ENCODE peak calls at places on chromosome 17, in eight cellular contexts. One of them, this sample, is unnamed.

GRCh38 chr17:75614006-75614405 is 19.2 kb upstream of the SMIM5 start:
- DNase-seq in GM19239: no peak
- DNase-seq in heart left ventricle: no peak
- DNase-seq in K562: peak
- DNase-seq in activated effector memory CD4-positive, alpha-beta T cell treated with anti-CD3 and anti-CD28 coated beads, Interleukin-2, amount 50 U/mL, for 16 hours: no peak
- DNase-seq in NCI-H1694: no peak
- DNase-seq in progenitor cell of endocrine pancreas: no peak
- DNase-seq in AG10803: no peak
- DNase-seq in this sample: no peak

GRCh38 chr17:40314557-40314953 is 5.6 kb downstream of the RARA start:
- DNase-seq in K562: no peak
- DNase-seq in NCI-H1694: peak
- DNase-seq in AG10803: peak
- DNase-seq in activated effector memory CD4-positive, alpha-beta T cell treated with anti-CD3 and anti-CD28 coated beads, Interleukin-2, amount 50 U/mL, for 16 hours: peak
- DNase-seq in GM19239: no peak
- DNase-seq in progenitor cell of endocrine pancreas: no peak
- DNase-seq in heart left ventricle: peak
- DNase-seq in this sample: peak

GRCh38 chr17:70621593-70621992 is 452.3 kb downstream of the KCNJ2 start:
- DNase-seq in heart left ventricle: peak
- DNase-seq in K562: no peak
- DNase-seq in activated effector memory CD4-positive, alpha-beta T cell treated with anti-CD3 and anti-CD28 coated beads, Interleukin-2, amount 50 U/mL, for 16 hours: no peak
- DNase-seq in AG10803: peak
- DNase-seq in progenitor cell of endocrine pancreas: no peak
- DNase-seq in GM19239: no peak
- DNase-seq in NCI-H1694: peak
- DNase-seq in this sample: no peak

GRCh38 chr17:19361975-19362292 is 589 bp downstream of the B9D1 start:
- DNase-seq in heart left ventricle: no peak
- DNase-seq in AG10803: no peak
- DNase-seq in GM19239: no peak
- DNase-seq in K562: no peak
- DNase-seq in progenitor cell of endocrine pancreas: no peak
- DNase-seq in activated effector memory CD4-positive, alpha-beta T cell treated with anti-CD3 and anti-CD28 coated beads, Interleukin-2, amount 50 U/mL, for 16 hours: no peak
- DNase-seq in NCI-H1694: no peak
- DNase-seq in this sample: no peak

GRCh38 chr17:74414510-74414909 is 17.4 kb upstream of the GPRC5C start:
- DNase-seq in NCI-H1694: no peak
- DNase-seq in heart left ventricle: no peak
- DNase-seq in K562: no peak
- DNase-seq in activated effector memory CD4-positive, alpha-beta T cell treated with anti-CD3 and anti-CD28 coated beads, Interleukin-2, amount 50 U/mL, for 16 hours: no peak
- DNase-seq in GM19239: no peak
- DNase-seq in AG10803: no peak
- DNase-seq in progenitor cell of endocrine pancreas: no peak
- DNase-seq in this sample: no peak

GRCh38 chr17:49850772-49851386 is 3.0 kb upstream of the TAC4 start:
- DNase-seq in activated effector memory CD4-positive, alpha-beta T cell treated with anti-CD3 and anti-CD28 coated beads, Interleukin-2, amount 50 U/mL, for 16 hours: no peak
- DNase-seq in progenitor cell of endocrine pancreas: no peak
- DNase-seq in heart left ventricle: peak
- DNase-seq in GM19239: no peak
- DNase-seq in AG10803: peak
- DNase-seq in NCI-H1694: no peak
- DNase-seq in K562: no peak
- DNase-seq in this sample: no peak

GRCh38 chr17:73586921-73587680 is 57.1 kb downstream of the SDK2 start:
- DNase-seq in progenitor cell of endocrine pancreas: no peak
- DNase-seq in heart left ventricle: peak
- DNase-seq in GM19239: no peak
- DNase-seq in NCI-H1694: no peak
- DNase-seq in activated effector memory CD4-positive, alpha-beta T cell treated with anti-CD3 and anti-CD28 coated beads, Interleukin-2, amount 50 U/mL, for 16 hours: no peak
- DNase-seq in AG10803: no peak
- DNase-seq in K562: peak
- DNase-seq in this sample: no peak

GRCh38 chr17:40325156-40326013 is 16.4 kb downstream of the RARA start:
- DNase-seq in AG10803: no peak
- DNase-seq in NCI-H1694: no peak
- DNase-seq in GM19239: no peak
- DNase-seq in progenitor cell of endocrine pancreas: no peak
- DNase-seq in activated effector memory CD4-positive, alpha-beta T cell treated with anti-CD3 and anti-CD28 coated beads, Interleukin-2, amount 50 U/mL, for 16 hours: peak
- DNase-seq in heart left ventricle: peak
- DNase-seq in K562: no peak
- DNase-seq in this sample: no peak

GRCh38 chr17:78991906-78992532 is 12.3 kb upstream of the LGALS3BP start:
- DNase-seq in heart left ventricle: peak
- DNase-seq in GM19239: no peak
- DNase-seq in progenitor cell of endocrine pancreas: no peak
- DNase-seq in activated effector memory CD4-positive, alpha-beta T cell treated with anti-CD3 and anti-CD28 coated beads, Interleukin-2, amount 50 U/mL, for 16 hours: peak
- DNase-seq in NCI-H1694: no peak
- DNase-seq in K562: no peak
- DNase-seq in AG10803: no peak
- DNase-seq in this sample: peak

GRCh38 chr17:70095455-70095854 is 20.4 kb downstream of the KCNJ16 start:
- DNase-seq in AG10803: no peak
- DNase-seq in activated effector memory CD4-positive, alpha-beta T cell treated with anti-CD3 and anti-CD28 coated beads, Interleukin-2, amount 50 U/mL, for 16 hours: no peak
- DNase-seq in NCI-H1694: no peak
- DNase-seq in progenitor cell of endocrine pancreas: no peak
- DNase-seq in GM19239: no peak
- DNase-seq in K562: no peak
- DNase-seq in heart left ventricle: no peak
- DNase-seq in this sample: no peak

GRCh38 chr17:57357830-57358426 is 101.6 kb downstream of the MSI2 start:
- DNase-seq in K562: no peak
- DNase-seq in activated effector memory CD4-positive, alpha-beta T cell treated with anti-CD3 and anti-CD28 coated beads, Interleukin-2, amount 50 U/mL, for 16 hours: no peak
- DNase-seq in AG10803: no peak
- DNase-seq in GM19239: peak
- DNase-seq in progenitor cell of endocrine pancreas: no peak
- DNase-seq in heart left ventricle: no peak
- DNase-seq in NCI-H1694: no peak
- DNase-seq in this sample: no peak

GRCh38 chr17:80967404-80967872 is 24.2 kb upstream of the CHMP6 start:
- DNase-seq in progenitor cell of endocrine pancreas: no peak
- DNase-seq in activated effector memory CD4-positive, alpha-beta T cell treated with anti-CD3 and anti-CD28 coated beads, Interleukin-2, amount 50 U/mL, for 16 hours: no peak
- DNase-seq in heart left ventricle: no peak
- DNase-seq in NCI-H1694: no peak
- DNase-seq in GM19239: no peak
- DNase-seq in K562: no peak
- DNase-seq in AG10803: no peak
- DNase-seq in this sample: no peak

GRCh38 chr17:65564793-65565192 is 3.3 kb upstream of the AXIN2 start:
- DNase-seq in K562: no peak
- DNase-seq in progenitor cell of endocrine pancreas: no peak
- DNase-seq in AG10803: no peak
- DNase-seq in GM19239: no peak
- DNase-seq in heart left ventricle: peak
- DNase-seq in NCI-H1694: no peak
- DNase-seq in activated effector memory CD4-positive, alpha-beta T cell treated with anti-CD3 and anti-CD28 coated beads, Interleukin-2, amount 50 U/mL, for 16 hours: no peak
- DNase-seq in this sample: no peak

GRCh38 chr17:32142857-32143524 is 689 bp downstream of the RHOT1 start:
- DNase-seq in GM19239: no peak
- DNase-seq in heart left ventricle: peak
- DNase-seq in AG10803: peak
- DNase-seq in K562: peak
- DNase-seq in progenitor cell of endocrine pancreas: peak
- DNase-seq in NCI-H1694: no peak
- DNase-seq in activated effector memory CD4-positive, alpha-beta T cell treated with anti-CD3 and anti-CD28 coated beads, Interleukin-2, amount 50 U/mL, for 16 hours: peak
- DNase-seq in this sample: no peak

GRCh38 chr17:59693582-59693981 is 13.6 kb downstream of the PTRH2 start:
- DNase-seq in activated effector memory CD4-positive, alpha-beta T cell treated with anti-CD3 and anti-CD28 coated beads, Interleukin-2, amount 50 U/mL, for 16 hours: no peak
- DNase-seq in AG10803: no peak
- DNase-seq in GM19239: no peak
- DNase-seq in K562: no peak
- DNase-seq in heart left ventricle: no peak
- DNase-seq in NCI-H1694: no peak
- DNase-seq in progenitor cell of endocrine pancreas: no peak
- DNase-seq in this sample: no peak

GRCh38 chr17:42421479-42422332 is 1.4 kb downstream of the CAVIN1 start:
- DNase-seq in GM19239: no peak
- DNase-seq in progenitor cell of endocrine pancreas: no peak
- DNase-seq in NCI-H1694: no peak
- DNase-seq in AG10803: peak
- DNase-seq in K562: peak
- DNase-seq in activated effector memory CD4-positive, alpha-beta T cell treated with anti-CD3 and anti-CD28 coated beads, Interleukin-2, amount 50 U/mL, for 16 hours: no peak
- DNase-seq in heart left ventricle: peak
- DNase-seq in this sample: no peak

GRCh38 chr17:14307560-14308024 is 6.7 kb downstream of the HS3ST3B1 start:
- DNase-seq in progenitor cell of endocrine pancreas: no peak
- DNase-seq in AG10803: peak
- DNase-seq in GM19239: no peak
- DNase-seq in NCI-H1694: no peak
- DNase-seq in K562: peak
- DNase-seq in heart left ventricle: no peak
- DNase-seq in activated effector memory CD4-positive, alpha-beta T cell treated with anti-CD3 and anti-CD28 coated beads, Interleukin-2, amount 50 U/mL, for 16 hours: no peak
- DNase-seq in this sample: no peak

GRCh38 chr17:49193513-49194296 is 16.7 kb downstream of the GNGT2 start:
- DNase-seq in activated effector memory CD4-positive, alpha-beta T cell treated with anti-CD3 and anti-CD28 coated beads, Interleukin-2, amount 50 U/mL, for 16 hours: peak
- DNase-seq in K562: peak
- DNase-seq in progenitor cell of endocrine pancreas: no peak
- DNase-seq in NCI-H1694: peak
- DNase-seq in GM19239: no peak
- DNase-seq in heart left ventricle: peak
- DNase-seq in AG10803: peak
- DNase-seq in this sample: no peak

GRCh38 chr17:17087424-17088103 is 45.3 kb downstream of the MPRIP start:
- DNase-seq in activated effector memory CD4-positive, alpha-beta T cell treated with anti-CD3 and anti-CD28 coated beads, Interleukin-2, amount 50 U/mL, for 16 hours: peak
- DNase-seq in progenitor cell of endocrine pancreas: no peak
- DNase-seq in GM19239: no peak
- DNase-seq in AG10803: no peak
- DNase-seq in NCI-H1694: no peak
- DNase-seq in K562: no peak
- DNase-seq in heart left ventricle: no peak
- DNase-seq in this sample: peak

GRCh38 chr17:27342059-27342458 is 48.1 kb downstream of the WSB1 start:
- DNase-seq in heart left ventricle: no peak
- DNase-seq in progenitor cell of endocrine pancreas: no peak
- DNase-seq in AG10803: no peak
- DNase-seq in K562: no peak
- DNase-seq in NCI-H1694: no peak
- DNase-seq in activated effector memory CD4-positive, alpha-beta T cell treated with anti-CD3 and anti-CD28 coated beads, Interleukin-2, amount 50 U/mL, for 16 hours: no peak
- DNase-seq in GM19239: no peak
- DNase-seq in this sample: no peak

GRCh38 chr17:2798679-2799078 is 2.4 kb downstream of the RAP1GAP2 start:
- DNase-seq in heart left ventricle: no peak
- DNase-seq in AG10803: no peak
- DNase-seq in K562: peak
- DNase-seq in activated effector memory CD4-positive, alpha-beta T cell treated with anti-CD3 and anti-CD28 coated beads, Interleukin-2, amount 50 U/mL, for 16 hours: no peak
- DNase-seq in GM19239: no peak
- DNase-seq in NCI-H1694: peak
- DNase-seq in progenitor cell of endocrine pancreas: no peak
- DNase-seq in this sample: no peak

GRCh38 chr17:80220709-80221215 is 535 bp downstream of the SLC26A11 start:
- DNase-seq in NCI-H1694: no peak
- DNase-seq in activated effector memory CD4-positive, alpha-beta T cell treated with anti-CD3 and anti-CD28 coated beads, Interleukin-2, amount 50 U/mL, for 16 hours: no peak
- DNase-seq in heart left ventricle: no peak
- DNase-seq in progenitor cell of endocrine pancreas: no peak
- DNase-seq in K562: no peak
- DNase-seq in GM19239: no peak
- DNase-seq in AG10803: no peak
- DNase-seq in this sample: no peak

GRCh38 chr17:29243792-29244191 is 2.9 kb upstream of the CRYBA1 start:
- DNase-seq in activated effector memory CD4-positive, alpha-beta T cell treated with anti-CD3 and anti-CD28 coated beads, Interleukin-2, amount 50 U/mL, for 16 hours: no peak
- DNase-seq in NCI-H1694: no peak
- DNase-seq in progenitor cell of endocrine pancreas: no peak
- DNase-seq in GM19239: no peak
- DNase-seq in K562: peak
- DNase-seq in AG10803: peak
- DNase-seq in heart left ventricle: no peak
- DNase-seq in this sample: no peak

GRCh38 chr17:38912221-38912813 is 13.1 kb upstream of the LASP1NB start:
- DNase-seq in progenitor cell of endocrine pancreas: no peak
- DNase-seq in heart left ventricle: peak
- DNase-seq in K562: no peak
- DNase-seq in activated effector memory CD4-positive, alpha-beta T cell treated with anti-CD3 and anti-CD28 coated beads, Interleukin-2, amount 50 U/mL, for 16 hours: peak
- DNase-seq in AG10803: peak
- DNase-seq in NCI-H1694: no peak
- DNase-seq in GM19239: no peak
- DNase-seq in this sample: peak

GRCh38 chr17:33243732-33244131 is 49.4 kb downstream of the ASIC2 start:
- DNase-seq in heart left ventricle: no peak
- DNase-seq in activated effector memory CD4-positive, alpha-beta T cell treated with anti-CD3 and anti-CD28 coated beads, Interleukin-2, amount 50 U/mL, for 16 hours: no peak
- DNase-seq in progenitor cell of endocrine pancreas: no peak
- DNase-seq in AG10803: no peak
- DNase-seq in NCI-H1694: no peak
- DNase-seq in K562: no peak
- DNase-seq in GM19239: no peak
- DNase-seq in this sample: no peak

GRCh38 chr17:41758601-41759000 is 24.2 kb upstream of the HAP1 start:
- DNase-seq in AG10803: no peak
- DNase-seq in NCI-H1694: no peak
- DNase-seq in progenitor cell of endocrine pancreas: no peak
- DNase-seq in heart left ventricle: no peak
- DNase-seq in GM19239: no peak
- DNase-seq in activated effector memory CD4-positive, alpha-beta T cell treated with anti-CD3 and anti-CD28 coated beads, Interleukin-2, amount 50 U/mL, for 16 hours: no peak
- DNase-seq in K562: no peak
- DNase-seq in this sample: no peak

GRCh38 chr17:71176315-71176714 is 944.5 kb upstream of the SOX9 start:
- DNase-seq in AG10803: no peak
- DNase-seq in heart left ventricle: no peak
- DNase-seq in GM19239: no peak
- DNase-seq in progenitor cell of endocrine pancreas: no peak
- DNase-seq in K562: no peak
- DNase-seq in activated effector memory CD4-positive, alpha-beta T cell treated with anti-CD3 and anti-CD28 coated beads, Interleukin-2, amount 50 U/mL, for 16 hours: no peak
- DNase-seq in NCI-H1694: no peak
- DNase-seq in this sample: no peak

GRCh38 chr17:67639997-67640396 is 77.7 kb upstream of the NOL11 start:
- DNase-seq in progenitor cell of endocrine pancreas: no peak
- DNase-seq in GM19239: no peak
- DNase-seq in activated effector memory CD4-positive, alpha-beta T cell treated with anti-CD3 and anti-CD28 coated beads, Interleukin-2, amount 50 U/mL, for 16 hours: no peak
- DNase-seq in AG10803: no peak
- DNase-seq in heart left ventricle: peak
- DNase-seq in K562: no peak
- DNase-seq in NCI-H1694: peak
- DNase-seq in this sample: no peak

GRCh38 chr17:79811036-79811887 is 14.4 kb upstream of the CBX8 start:
- DNase-seq in GM19239: no peak
- DNase-seq in activated effector memory CD4-positive, alpha-beta T cell treated with anti-CD3 and anti-CD28 coated beads, Interleukin-2, amount 50 U/mL, for 16 hours: no peak
- DNase-seq in AG10803: no peak
- DNase-seq in K562: peak
- DNase-seq in heart left ventricle: no peak
- DNase-seq in progenitor cell of endocrine pancreas: peak
- DNase-seq in NCI-H1694: peak
- DNase-seq in this sample: no peak

GRCh38 chr17:5943232-5943631 is 126.9 kb upstream of the WSCD1 start:
- DNase-seq in AG10803: no peak
- DNase-seq in GM19239: no peak
- DNase-seq in K562: peak
- DNase-seq in heart left ventricle: no peak
- DNase-seq in progenitor cell of endocrine pancreas: no peak
- DNase-seq in activated effector memory CD4-positive, alpha-beta T cell treated with anti-CD3 and anti-CD28 coated beads, Interleukin-2, amount 50 U/mL, for 16 hours: no peak
- DNase-seq in NCI-H1694: no peak
- DNase-seq in this sample: no peak

GRCh38 chr17:29526322-29526721 is 40.5 kb downstream of the ABHD15 start:
- DNase-seq in K562: no peak
- DNase-seq in heart left ventricle: no peak
- DNase-seq in progenitor cell of endocrine pancreas: no peak
- DNase-seq in AG10803: no peak
- DNase-seq in activated effector memory CD4-positive, alpha-beta T cell treated with anti-CD3 and anti-CD28 coated beads, Interleukin-2, amount 50 U/mL, for 16 hours: no peak
- DNase-seq in NCI-H1694: no peak
- DNase-seq in GM19239: no peak
- DNase-seq in this sample: no peak

GRCh38 chr17:43125967-43126910 is 1.1 kb upstream of the BRCA1 start:
- DNase-seq in heart left ventricle: no peak
- DNase-seq in AG10803: no peak
- DNase-seq in K562: peak
- DNase-seq in NCI-H1694: no peak
- DNase-seq in progenitor cell of endocrine pancreas: no peak
- DNase-seq in GM19239: no peak
- DNase-seq in activated effector memory CD4-positive, alpha-beta T cell treated with anti-CD3 and anti-CD28 coated beads, Interleukin-2, amount 50 U/mL, for 16 hours: peak
- DNase-seq in this sample: peak

GRCh38 chr17:82536220-82537201 is 17.0 kb downstream of the FOXK2 start:
- DNase-seq in K562: no peak
- DNase-seq in GM19239: no peak
- DNase-seq in NCI-H1694: no peak
- DNase-seq in heart left ventricle: peak
- DNase-seq in AG10803: peak
- DNase-seq in progenitor cell of endocrine pancreas: no peak
- DNase-seq in activated effector memory CD4-positive, alpha-beta T cell treated with anti-CD3 and anti-CD28 coated beads, Interleukin-2, amount 50 U/mL, for 16 hours: no peak
- DNase-seq in this sample: no peak

GRCh38 chr17:37720989-37721388 is 23.9 kb downstream of the HNF1B start:
- DNase-seq in progenitor cell of endocrine pancreas: no peak
- DNase-seq in activated effector memory CD4-positive, alpha-beta T cell treated with anti-CD3 and anti-CD28 coated beads, Interleukin-2, amount 50 U/mL, for 16 hours: no peak
- DNase-seq in GM19239: no peak
- DNase-seq in heart left ventricle: no peak
- DNase-seq in NCI-H1694: no peak
- DNase-seq in AG10803: no peak
- DNase-seq in K562: no peak
- DNase-seq in this sample: no peak